ENCODE peak calls at places on chromosomes 4 and X, in seven cellular contexts. One of them, this sample, is unnamed.

GRCh38 chrX:119999087-119999634 is 55.6 kb upstream of the NKAP start:
- DNase-seq in Jurkat, Clone E6-1: no peak
- DNase-seq in skeletal muscle cell: no peak
- DNase-seq in pancreas: no peak
- DNase-seq in thoracic aorta: no peak
- DNase-seq in lower lobe of right lung: no peak
- DNase-seq in CD8-positive, alpha-beta T cell: no peak
- DNase-seq in this sample: no peak

GRCh38 chr4:169312690-169313422 is 42.1 kb upstream of the SH3RF1 start:
- DNase-seq in lower lobe of right lung: no peak
- DNase-seq in Jurkat, Clone E6-1: no peak
- DNase-seq in skeletal muscle cell: no peak
- DNase-seq in pancreas: no peak
- DNase-seq in CD8-positive, alpha-beta T cell: no peak
- DNase-seq in thoracic aorta: no peak
- DNase-seq in this sample: no peak

GRCh38 chrX:31314921-31315320 is 243.1 kb upstream of the FTHL17 start:
- DNase-seq in Jurkat, Clone E6-1: no peak
- DNase-seq in thoracic aorta: no peak
- DNase-seq in lower lobe of right lung: no peak
- DNase-seq in CD8-positive, alpha-beta T cell: no peak
- DNase-seq in pancreas: no peak
- DNase-seq in skeletal muscle cell: no peak
- DNase-seq in this sample: peak; percentile 31

GRCh38 chr4:17807446-17807845 is 3.1 kb downstream of the DCAF16 start:
- DNase-seq in pancreas: no peak
- DNase-seq in thoracic aorta: no peak
- DNase-seq in CD8-positive, alpha-beta T cell: no peak
- DNase-seq in lower lobe of right lung: no peak
- DNase-seq in Jurkat, Clone E6-1: no peak
- DNase-seq in skeletal muscle cell: no peak
- DNase-seq in this sample: no peak

GRCh38 chr4:87025614-87026041 is 90.8 kb downstream of the AFF1 start:
- DNase-seq in Jurkat, Clone E6-1: no peak
- DNase-seq in skeletal muscle cell: no peak
- DNase-seq in lower lobe of right lung: no peak
- DNase-seq in CD8-positive, alpha-beta T cell: no peak
- DNase-seq in thoracic aorta: no peak
- DNase-seq in pancreas: no peak
- DNase-seq in this sample: no peak

GRCh38 chr4:101649790-101650450 is 140.6 kb upstream of the BANK1 start:
- DNase-seq in thoracic aorta: no peak
- DNase-seq in lower lobe of right lung: no peak
- DNase-seq in pancreas: no peak
- DNase-seq in skeletal muscle cell: no peak
- DNase-seq in CD8-positive, alpha-beta T cell: no peak
- DNase-seq in Jurkat, Clone E6-1: no peak
- DNase-seq in this sample: peak; percentile 39

GRCh38 chrX:118802857-118803256 is 20.8 kb upstream of the ZCCHC12 start:
- DNase-seq in skeletal muscle cell: peak; percentile 26
- DNase-seq in pancreas: no peak
- DNase-seq in CD8-positive, alpha-beta T cell: no peak
- DNase-seq in lower lobe of right lung: no peak
- DNase-seq in thoracic aorta: no peak
- DNase-seq in Jurkat, Clone E6-1: no peak
- DNase-seq in this sample: peak; percentile 83

GRCh38 chrX:38438321-38438720 is 85.9 kb downstream of the OTC start:
- DNase-seq in lower lobe of right lung: no peak
- DNase-seq in thoracic aorta: no peak
- DNase-seq in CD8-positive, alpha-beta T cell: no peak
- DNase-seq in skeletal muscle cell: no peak
- DNase-seq in Jurkat, Clone E6-1: peak; percentile 36
- DNase-seq in pancreas: no peak
- DNase-seq in this sample: no peak

GRCh38 chr4:38210396-38211114 is 250.4 kb downstream of the PTTG2 start:
- DNase-seq in CD8-positive, alpha-beta T cell: no peak
- DNase-seq in Jurkat, Clone E6-1: no peak
- DNase-seq in pancreas: no peak
- DNase-seq in skeletal muscle cell: no peak
- DNase-seq in lower lobe of right lung: no peak
- DNase-seq in thoracic aorta: no peak
- DNase-seq in this sample: peak; percentile 38

GRCh38 chrX:106611323-106611681 is 476 bp upstream of the RADX start:
- DNase-seq in thoracic aorta: no peak
- DNase-seq in pancreas: no peak
- DNase-seq in CD8-positive, alpha-beta T cell: no peak
- DNase-seq in skeletal muscle cell: no peak
- DNase-seq in Jurkat, Clone E6-1: no peak
- DNase-seq in lower lobe of right lung: no peak
- DNase-seq in this sample: no peak

GRCh38 chrX:153502131-153502530 is 7.4 kb downstream of the BGN start:
- DNase-seq in lower lobe of right lung: no peak
- DNase-seq in CD8-positive, alpha-beta T cell: no peak
- DNase-seq in thoracic aorta: no peak
- DNase-seq in pancreas: no peak
- DNase-seq in Jurkat, Clone E6-1: no peak
- DNase-seq in skeletal muscle cell: no peak
- DNase-seq in this sample: no peak
- H3K4me3 ChIP-seq in lower lobe of right lung: no peak overlapping the region
- H3K4me3 ChIP-seq in CD8-positive, alpha-beta T cell: no peak overlapping the region
- H3K4me3 ChIP-seq in thoracic aorta: peak overlapping the region; percentile 68
- H3K4me3 ChIP-seq in pancreas: no peak overlapping the region
- H3K4me3 ChIP-seq in Jurkat, Clone E6-1: no peak overlapping the region
- H3K4me3 ChIP-seq in skeletal muscle cell: no peak overlapping the region
- H3K4me3 ChIP-seq in this sample: no peak overlapping the region

GRCh38 chrX:23331701-23332100 is 2.9 kb upstream of the PTCHD1 start:
- DNase-seq in lower lobe of right lung: no peak
- DNase-seq in CD8-positive, alpha-beta T cell: no peak
- DNase-seq in pancreas: no peak
- DNase-seq in skeletal muscle cell: no peak
- DNase-seq in Jurkat, Clone E6-1: no peak
- DNase-seq in thoracic aorta: no peak
- DNase-seq in this sample: no peak
- H3K4me3 ChIP-seq in lower lobe of right lung: no peak overlapping the region
- H3K4me3 ChIP-seq in CD8-positive, alpha-beta T cell: no peak overlapping the region
- H3K4me3 ChIP-seq in pancreas: no peak overlapping the region
- H3K4me3 ChIP-seq in skeletal muscle cell: no peak overlapping the region
- H3K4me3 ChIP-seq in Jurkat, Clone E6-1: no peak overlapping the region
- H3K4me3 ChIP-seq in thoracic aorta: peak overlapping the region; percentile 64
- H3K4me3 ChIP-seq in this sample: no peak overlapping the region

DNA sequence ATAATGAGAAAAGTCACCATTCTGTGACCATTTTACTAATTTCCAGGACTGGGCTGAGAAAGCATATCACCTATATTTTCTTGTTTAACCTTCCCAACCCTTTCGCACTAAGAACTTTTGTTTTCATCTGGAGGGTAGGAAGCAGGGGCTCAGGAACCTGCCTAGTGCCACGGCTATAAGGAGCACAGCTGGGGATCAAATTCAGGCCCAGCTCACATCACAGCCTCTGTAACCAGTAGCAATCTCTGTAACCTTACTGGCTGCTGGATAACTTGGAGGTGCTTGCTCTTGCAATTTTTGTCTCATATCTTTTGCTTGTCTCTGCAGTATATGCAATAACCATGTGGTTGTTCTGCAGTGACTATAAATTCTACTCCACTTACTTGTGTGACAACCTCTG is 76.7 kb upstream of the PLAC1 start:
- DNase-seq in Jurkat, Clone E6-1: no peak
- DNase-seq in CD8-positive, alpha-beta T cell: no peak
- DNase-seq in pancreas: no peak
- DNase-seq in lower lobe of right lung: no peak
- DNase-seq in skeletal muscle cell: no peak
- DNase-seq in thoracic aorta: no peak
- DNase-seq in this sample: no peak
- H3K4me3 ChIP-seq in Jurkat, Clone E6-1: no peak overlapping the region
- H3K4me3 ChIP-seq in CD8-positive, alpha-beta T cell: no peak overlapping the region
- H3K4me3 ChIP-seq in pancreas: no peak overlapping the region
- H3K4me3 ChIP-seq in lower lobe of right lung: no peak overlapping the region
- H3K4me3 ChIP-seq in skeletal muscle cell: no peak overlapping the region
- H3K4me3 ChIP-seq in thoracic aorta: no peak overlapping the region
- H3K4me3 ChIP-seq in this sample: no peak overlapping the region

GRCh38 chr4:150586162-150586561 is 4.2 kb downstream of the MAB21L2 start:
- DNase-seq in lower lobe of right lung: no peak
- DNase-seq in thoracic aorta: no peak
- DNase-seq in Jurkat, Clone E6-1: no peak
- DNase-seq in pancreas: no peak
- DNase-seq in CD8-positive, alpha-beta T cell: no peak
- DNase-seq in skeletal muscle cell: no peak
- DNase-seq in this sample: no peak
- H3K4me3 ChIP-seq in lower lobe of right lung: no peak overlapping the region
- H3K4me3 ChIP-seq in thoracic aorta: no peak overlapping the region
- H3K4me3 ChIP-seq in Jurkat, Clone E6-1: no peak overlapping the region
- H3K4me3 ChIP-seq in pancreas: no peak overlapping the region
- H3K4me3 ChIP-seq in CD8-positive, alpha-beta T cell: no peak overlapping the region
- H3K4me3 ChIP-seq in skeletal muscle cell: no peak overlapping the region
- H3K4me3 ChIP-seq in this sample: peak overlapping the region; percentile 4